ENCODE peak calls at places on chromosomes 12 and 14, in ten cellular contexts. V is kidney; R is thyroid gland; A is CD8-positive, alpha-beta memory T cell; N is heart right ventricle; U is heart left ventricle; S is colonic mucosa; X is upper lobe of right lung; K is GM23338; Q is HL-60. H is an unnamed sample.
A peak's percentile ranks its signal among the peaks of the same experiment; 100 is the strongest.

GRCh38 chr12:88188180-88188579 is 46.1 kb downstream of the TMTC3 start:
- DNase-seq in R (no peak), X (no peak), S (no peak), K (no peak), V (no peak), Q (no peak), A (no peak), N (no peak), U (no peak), H (no peak)

GRCh38 chr12:22105542-22105941 is 59.5 kb downstream of the CMAS start:
- DNase-seq in R (no peak), A (no peak), U (no peak), N (no peak), S (no peak), X (no peak), K (no peak), V (no peak), Q (no peak), H (no peak)

GRCh38 chr12:114669501-114670256 is 14.3 kb downstream of the TBX3 start:
- DNase-seq in R (peak; percentile 82), N (no peak), V (no peak), Q (no peak), A (no peak), S (no peak), K (peak; percentile 77), X (no peak), U (no peak), H (no peak)

GRCh38 chr14:106790189-106791036 is 1264.0 kb downstream of the TMEM121 start:
- DNase-seq in S (peak; percentile 90), A (peak; percentile 42), V (peak; percentile 79), U (peak; percentile 43), R (peak; percentile 11), N (peak; percentile 57), Q (peak; percentile 78), K (peak; percentile 24), X (peak; percentile 88), H (peak; percentile 78)

GRCh38 chr12:112532106-112532505 is 113.4 kb downstream of the PTPN11 start:
- DNase-seq in N (no peak), X (no peak), K (no peak), S (no peak), V (no peak), A (no peak), Q (no peak), U (no peak), R (no peak), H (no peak)

GRCh38 chr14:97703006-97703760 is 906.0 kb downstream of the VRK1 start:
- DNase-seq in R (no peak), K (no peak), U (no peak), N (no peak), X (no peak), A (peak; percentile 45), Q (no peak), V (no peak), S (no peak), H (no peak)

GRCh38 chr14:51867753-51868152 is 7.3 kb downstream of the GNG2 start:
- DNase-seq in X (no peak), N (no peak), V (no peak), A (peak; percentile 48), R (no peak), U (no peak), Q (no peak), S (no peak), K (no peak), H (no peak)

GRCh38 chr12:129681830-129682229 is 222.0 kb downstream of the TMEM132D start:
- DNase-seq in R (no peak), S (no peak), K (no peak), Q (no peak), V (no peak), N (no peak), A (no peak), X (no peak), U (no peak), H (no peak)

GRCh38 chr12:89909753-89910152 is 201.1 kb upstream of the ATP2B1 start:
- DNase-seq in U (no peak), X (no peak), R (no peak), A (no peak), N (no peak), S (no peak), V (no peak), K (no peak), Q (no peak), H (no peak)

GRCh38 chr12:91119089-91119488 is 7.8 kb upstream of the LUM start:
- DNase-seq in U (no peak), V (no peak), R (no peak), A (no peak), S (no peak), K (no peak), X (no peak), N (no peak), Q (no peak), H (no peak)

GRCh38 chr14:103427485-103428443 is 42.5 kb downstream of the MARK3 start:
- DNase-seq in N (no peak), V (no peak), U (no peak), X (no peak), A (peak; percentile 4), R (no peak), S (no peak), K (peak; percentile 83), Q (no peak), H (no peak)

GRCh38 chr14:60622920-60623263 is 26.4 kb downstream of the SIX1 start:
- DNase-seq in K (no peak), Q (no peak), N (no peak), A (no peak), S (no peak), V (no peak), U (no peak), X (no peak), R (no peak), H (no peak)

GRCh38 chr12:118821386-118821928 is 159.9 kb upstream of the SRRM4 start:
- DNase-seq in S (no peak), Q (no peak), A (no peak), R (no peak), K (peak; percentile 54), N (no peak), V (no peak), X (no peak), U (no peak), H (no peak)

GRCh38 chr14:101231828-101232227 is 328.3 kb upstream of the RTL1 start:
- DNase-seq in N (no peak), R (no peak), S (no peak), Q (no peak), U (no peak), X (no peak), K (no peak), A (no peak), V (no peak), H (no peak)

GRCh38 chr14:101233016-101233355 is 328.3 kb upstream of the DIO3 start:
- DNase-seq in K (peak; percentile 9), U (no peak), R (no peak), X (no peak), A (no peak), S (no peak), N (no peak), V (peak; percentile 57), Q (no peak), H (no peak)

GRCh38 chr14:101230851-101231550 is 327.5 kb upstream of the RTL1 start:
- DNase-seq in A (no peak), N (no peak), S (no peak), R (no peak), K (no peak), Q (no peak), X (no peak), V (peak; percentile 26), U (no peak), H (no peak)

GRCh38 chr14:101233391-101233790 is 327.9 kb upstream of the DIO3 start:
- DNase-seq in K (no peak), V (peak; percentile 23), Q (no peak), N (no peak), U (no peak), S (no peak), A (no peak), R (no peak), X (no peak), H (no peak)

DNA sequence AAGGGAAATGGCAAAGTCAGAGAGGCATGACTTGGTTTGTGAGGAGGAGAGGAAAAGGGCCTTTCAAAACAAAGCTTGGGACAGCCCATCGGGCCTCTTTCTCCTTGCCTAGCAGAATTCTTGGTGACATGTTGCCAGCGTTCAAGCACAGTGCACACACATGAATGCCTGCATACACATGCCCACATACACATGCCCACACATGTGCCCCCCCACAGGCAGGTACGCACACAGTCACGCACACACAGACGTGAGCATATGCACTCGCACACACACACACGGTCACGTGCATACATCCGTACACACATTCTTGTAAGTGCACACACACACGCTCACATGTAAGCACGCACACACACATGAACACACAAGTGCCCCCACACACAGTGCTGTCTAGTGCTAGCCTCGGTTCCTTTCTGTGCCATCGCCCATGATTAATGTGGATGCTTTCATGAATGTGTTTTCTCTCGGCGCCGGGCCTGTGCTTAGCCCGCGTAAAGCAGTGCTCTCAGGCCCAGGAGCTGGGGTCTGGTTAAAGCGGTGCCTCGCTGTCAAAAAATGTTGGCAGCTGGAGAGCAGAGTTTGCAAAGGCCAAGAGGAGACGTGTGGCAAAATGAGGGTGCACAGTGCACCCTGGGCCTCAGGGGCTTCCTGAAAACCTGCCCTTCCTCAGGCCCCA is 328.8 kb upstream of the DIO3 start:
- DNase-seq in X (no peak), A (no peak), Q (no peak), V (peak; percentile 49), R (peak; percentile 22), U (no peak), K (no peak), S (no peak), N (no peak), H (peak; percentile 3)
- H3K27ac ChIP-seq in X (no peak overlapping the region), A (no peak overlapping the region), Q (no peak overlapping the region), V (no peak overlapping the region), R (no peak overlapping the region), U (no peak overlapping the region), K (no peak overlapping the region), S (no peak overlapping the region), N (no peak overlapping the region), H (no peak overlapping the region)

GRCh38 chr14:22391908-22392307 is 197.1 kb downstream of the DAD1 start:
- DNase-seq in R (peak; percentile 67), K (peak; percentile 84), A (no peak), V (no peak), U (peak; percentile 59), X (peak; percentile 64), N (peak; percentile 22), Q (peak; percentile 87), S (peak; percentile 57), H (peak; percentile 79)
- H3K27ac ChIP-seq in R (no peak overlapping the region), K (no peak overlapping the region), A (no peak overlapping the region), V (no peak overlapping the region), U (no peak overlapping the region), X (no peak overlapping the region), N (no peak overlapping the region), Q (no peak overlapping the region), S (no peak overlapping the region), H (no peak overlapping the region)

DNA sequence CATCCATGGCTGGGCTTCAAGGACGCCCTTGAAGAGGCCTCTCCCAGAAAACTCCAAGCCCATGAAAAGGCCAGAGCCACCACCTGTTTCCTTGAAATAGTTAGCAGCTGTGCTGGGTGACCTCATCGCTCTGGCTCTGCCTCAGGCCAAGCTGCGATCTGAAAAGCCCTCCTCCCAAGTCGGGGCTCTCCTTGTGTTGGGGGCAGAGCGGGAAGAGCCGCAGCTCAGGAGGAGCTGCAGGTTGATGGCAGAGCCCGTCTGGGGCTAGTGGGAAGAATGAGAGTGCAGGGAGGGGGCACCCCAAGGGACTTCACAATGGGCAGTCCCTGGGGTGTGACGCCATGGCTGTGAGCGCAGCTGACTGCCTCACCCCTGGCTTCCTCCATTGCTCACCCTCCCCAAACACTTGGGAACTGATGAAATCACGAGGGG is 50.0 kb upstream of the STON2 start:
- DNase-seq in K (peak; percentile 52), A (no peak), U (peak; percentile 86), Q (no peak), X (no peak), R (peak; percentile 88), V (no peak), S (no peak), N (peak; percentile 58), H (no peak)
- H3K27ac ChIP-seq in K (no peak overlapping the region), A (no peak overlapping the region), U (peak overlapping the region; percentile 56), Q (no peak overlapping the region), X (no peak overlapping the region), R (peak overlapping the region; percentile 27), V (no peak overlapping the region), S (no peak overlapping the region), N (no peak overlapping the region), H (no peak overlapping the region)

GRCh38 chr12:101747695-101748094 is 8.4 kb upstream of the SYCP3 start:
- DNase-seq in N (no peak), V (no peak), A (no peak), K (no peak), U (no peak), Q (peak; percentile 21), R (no peak), X (no peak), S (no peak), H (no peak)
- H3K27ac ChIP-seq in N (no peak overlapping the region), V (no peak overlapping the region), A (no peak overlapping the region), K (no peak overlapping the region), U (no peak overlapping the region), Q (no peak overlapping the region), R (no peak overlapping the region), X (no peak overlapping the region), S (no peak overlapping the region), H (no peak overlapping the region)